ENCODE peak calls at places on chromosomes 4 and X, in nine cellular contexts. One of them, this sample, is unnamed.
A peak's percentile ranks its signal among the peaks of the same experiment; 100 is the strongest.

GRCh38 chr4:183999435-183999834 is 94.3 kb downstream of the STOX2 start:
- DNase-seq in astrocyte of the spinal cord: no peak
- DNase-seq in tibial nerve: no peak
- DNase-seq in AG04450: no peak
- DNase-seq in lower lobe of right lung: no peak
- DNase-seq in cardiac fibroblast: no peak
- DNase-seq in astrocyte of the cerebellum: no peak
- DNase-seq in GM10248: no peak
- DNase-seq in fibroblast of mammary gland: no peak
- DNase-seq in this sample: no peak

GRCh38 chrX:97367149-97367548 is 483.4 kb downstream of the RPA4 start:
- DNase-seq in AG04450: peak; percentile 8
- DNase-seq in GM10248: no peak
- DNase-seq in astrocyte of the cerebellum: no peak
- DNase-seq in tibial nerve: no peak
- DNase-seq in cardiac fibroblast: peak; percentile 42
- DNase-seq in fibroblast of mammary gland: peak; percentile 75
- DNase-seq in astrocyte of the spinal cord: peak; percentile 3
- DNase-seq in lower lobe of right lung: no peak
- DNase-seq in this sample: no peak

GRCh38 chrX:7943600-7944245 is 16.5 kb upstream of the PNPLA4 start:
- DNase-seq in AG04450: no peak
- DNase-seq in GM10248: no peak
- DNase-seq in tibial nerve: no peak
- DNase-seq in fibroblast of mammary gland: peak; percentile 26
- DNase-seq in lower lobe of right lung: no peak
- DNase-seq in cardiac fibroblast: no peak
- DNase-seq in astrocyte of the spinal cord: peak; percentile 22
- DNase-seq in astrocyte of the cerebellum: no peak
- DNase-seq in this sample: no peak

GRCh38 chr4:13476915-13477314 is 7.2 kb downstream of the RAB28 start:
- DNase-seq in tibial nerve: no peak
- DNase-seq in astrocyte of the cerebellum: no peak
- DNase-seq in GM10248: no peak
- DNase-seq in astrocyte of the spinal cord: peak; percentile 67
- DNase-seq in cardiac fibroblast: peak; percentile 64
- DNase-seq in fibroblast of mammary gland: peak; percentile 19
- DNase-seq in lower lobe of right lung: no peak
- DNase-seq in AG04450: peak; percentile 54
- DNase-seq in this sample: no peak

GRCh38 chr4:102387552-102388150 is 42.4 kb upstream of the SLC39A8 start:
- DNase-seq in astrocyte of the spinal cord: no peak
- DNase-seq in lower lobe of right lung: no peak
- DNase-seq in tibial nerve: no peak
- DNase-seq in GM10248: no peak
- DNase-seq in fibroblast of mammary gland: peak; percentile 2
- DNase-seq in cardiac fibroblast: peak; percentile 8
- DNase-seq in AG04450: no peak
- DNase-seq in astrocyte of the cerebellum: no peak
- DNase-seq in this sample: no peak

GRCh38 chr4:13348216-13348615 is 135.9 kb downstream of the RAB28 start:
- DNase-seq in astrocyte of the spinal cord: no peak
- DNase-seq in cardiac fibroblast: no peak
- DNase-seq in fibroblast of mammary gland: no peak
- DNase-seq in AG04450: no peak
- DNase-seq in tibial nerve: no peak
- DNase-seq in astrocyte of the cerebellum: no peak
- DNase-seq in GM10248: no peak
- DNase-seq in lower lobe of right lung: no peak
- DNase-seq in this sample: no peak

GRCh38 chr4:179709961-179710624 is 2267.9 kb upstream of the AGA start:
- DNase-seq in astrocyte of the cerebellum: no peak
- DNase-seq in lower lobe of right lung: no peak
- DNase-seq in GM10248: no peak
- DNase-seq in fibroblast of mammary gland: no peak
- DNase-seq in tibial nerve: no peak
- DNase-seq in cardiac fibroblast: no peak
- DNase-seq in astrocyte of the spinal cord: no peak
- DNase-seq in AG04450: no peak
- DNase-seq in this sample: no peak

GRCh38 chrX:51851507-51852085 is 41.8 kb upstream of the MAGED1 start:
- DNase-seq in GM10248: no peak
- DNase-seq in astrocyte of the cerebellum: no peak
- DNase-seq in astrocyte of the spinal cord: no peak
- DNase-seq in AG04450: no peak
- DNase-seq in lower lobe of right lung: no peak
- DNase-seq in cardiac fibroblast: no peak
- DNase-seq in fibroblast of mammary gland: no peak
- DNase-seq in tibial nerve: no peak
- DNase-seq in this sample: no peak

GRCh38 chrX:94635003-94635402 is 961.0 kb downstream of the FAM133A start:
- DNase-seq in astrocyte of the spinal cord: no peak
- DNase-seq in cardiac fibroblast: no peak
- DNase-seq in astrocyte of the cerebellum: no peak
- DNase-seq in lower lobe of right lung: no peak
- DNase-seq in AG04450: no peak
- DNase-seq in fibroblast of mammary gland: no peak
- DNase-seq in tibial nerve: no peak
- DNase-seq in GM10248: no peak
- DNase-seq in this sample: no peak

GRCh38 chrX:40097101-40097491 is 662 bp downstream of the BCOR start:
- DNase-seq in fibroblast of mammary gland: no peak
- DNase-seq in lower lobe of right lung: no peak
- DNase-seq in tibial nerve: no peak
- DNase-seq in GM10248: no peak
- DNase-seq in astrocyte of the spinal cord: no peak
- DNase-seq in cardiac fibroblast: no peak
- DNase-seq in astrocyte of the cerebellum: no peak
- DNase-seq in AG04450: no peak
- DNase-seq in this sample: no peak

GRCh38 chr4:78477276-78477675 is 74.3 kb upstream of the ANXA3 start:
- DNase-seq in fibroblast of mammary gland: peak; percentile 91
- DNase-seq in tibial nerve: no peak
- DNase-seq in astrocyte of the spinal cord: peak; percentile 39
- DNase-seq in astrocyte of the cerebellum: no peak
- DNase-seq in AG04450: no peak
- DNase-seq in GM10248: no peak
- DNase-seq in cardiac fibroblast: peak; percentile 32
- DNase-seq in lower lobe of right lung: no peak
- DNase-seq in this sample: no peak

GRCh38 chr4:164413743-164414142 is 340.2 kb upstream of the SMIM31 start:
- DNase-seq in fibroblast of mammary gland: no peak
- DNase-seq in AG04450: no peak
- DNase-seq in astrocyte of the spinal cord: no peak
- DNase-seq in astrocyte of the cerebellum: no peak
- DNase-seq in cardiac fibroblast: no peak
- DNase-seq in GM10248: no peak
- DNase-seq in lower lobe of right lung: no peak
- DNase-seq in tibial nerve: no peak
- DNase-seq in this sample: no peak

GRCh38 chr4:136810626-136811025 is 721.7 kb downstream of the PCDH18 start:
- DNase-seq in astrocyte of the spinal cord: peak; percentile 1
- DNase-seq in fibroblast of mammary gland: no peak
- DNase-seq in astrocyte of the cerebellum: no peak
- DNase-seq in tibial nerve: no peak
- DNase-seq in lower lobe of right lung: no peak
- DNase-seq in AG04450: no peak
- DNase-seq in GM10248: no peak
- DNase-seq in cardiac fibroblast: no peak
- DNase-seq in this sample: no peak

GRCh38 chr4:55258152-55258863 is 87.7 kb upstream of the SRD5A3 start:
- DNase-seq in tibial nerve: no peak
- DNase-seq in lower lobe of right lung: no peak
- DNase-seq in fibroblast of mammary gland: peak; percentile 54
- DNase-seq in GM10248: no peak
- DNase-seq in astrocyte of the spinal cord: no peak
- DNase-seq in cardiac fibroblast: peak; percentile 40
- DNase-seq in astrocyte of the cerebellum: no peak
- DNase-seq in AG04450: no peak
- DNase-seq in this sample: no peak

DNA sequence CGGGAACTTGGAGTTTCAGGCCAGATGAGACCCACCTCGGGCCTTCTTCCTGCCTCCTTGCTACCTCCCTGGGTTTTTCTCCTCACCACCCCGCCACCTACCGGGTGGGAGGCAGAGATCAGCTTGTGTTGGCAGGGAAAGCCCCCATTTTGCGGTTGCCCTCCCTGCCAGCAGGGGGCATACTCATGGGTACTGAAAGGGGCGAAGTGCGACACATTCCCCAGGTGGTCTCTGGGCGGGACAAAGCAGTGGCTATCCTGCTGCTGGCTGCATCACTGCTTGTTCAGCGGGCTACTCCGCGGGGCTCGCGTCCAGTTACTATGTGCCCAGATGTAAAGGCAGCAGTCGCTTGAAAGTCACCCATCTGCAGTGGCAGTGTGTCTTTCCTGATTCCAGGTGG is 330.3 kb downstream of the PDHA2 start:
- DNase-seq in tibial nerve: no peak
- DNase-seq in GM10248: peak; percentile 4
- DNase-seq in astrocyte of the spinal cord: no peak
- DNase-seq in lower lobe of right lung: no peak
- DNase-seq in astrocyte of the cerebellum: no peak
- DNase-seq in cardiac fibroblast: no peak
- DNase-seq in AG04450: no peak
- DNase-seq in fibroblast of mammary gland: no peak
- DNase-seq in this sample: no peak
- TF ChIP-seq CTCF in tibial nerve: no peak
- TF ChIP-seq CTCF in GM10248: no peak
- TF ChIP-seq CTCF in astrocyte of the spinal cord: peak; percentile 6
- TF ChIP-seq CTCF in lower lobe of right lung: no peak
- TF ChIP-seq CTCF in astrocyte of the cerebellum: no peak
- TF ChIP-seq CTCF in cardiac fibroblast: no peak
- TF ChIP-seq CTCF in AG04450: no peak
- TF ChIP-seq CTCF in fibroblast of mammary gland: no peak
- TF ChIP-seq CTCF in this sample: no peak

GRCh38 chr4:48008021-48008596 is 8.4 kb downstream of the CNGA1 start:
- DNase-seq in GM10248: no peak
- DNase-seq in astrocyte of the spinal cord: peak; percentile 20
- DNase-seq in astrocyte of the cerebellum: no peak
- DNase-seq in AG04450: no peak
- DNase-seq in tibial nerve: no peak
- DNase-seq in fibroblast of mammary gland: peak; percentile 14
- DNase-seq in lower lobe of right lung: no peak
- DNase-seq in cardiac fibroblast: no peak
- DNase-seq in this sample: no peak
- TF ChIP-seq CTCF in GM10248: no peak
- TF ChIP-seq CTCF in astrocyte of the spinal cord: no peak
- TF ChIP-seq CTCF in astrocyte of the cerebellum: no peak
- TF ChIP-seq CTCF in AG04450: no peak
- TF ChIP-seq CTCF in tibial nerve: no peak
- TF ChIP-seq CTCF in fibroblast of mammary gland: no peak
- TF ChIP-seq CTCF in lower lobe of right lung: no peak
- TF ChIP-seq CTCF in cardiac fibroblast: no peak
- TF ChIP-seq CTCF in this sample: no peak

GRCh38 chrX:22383988-22384387 is 111.3 kb downstream of the CBLL2 start:
- DNase-seq in cardiac fibroblast: no peak
- DNase-seq in astrocyte of the cerebellum: no peak
- DNase-seq in tibial nerve: no peak
- DNase-seq in fibroblast of mammary gland: no peak
- DNase-seq in lower lobe of right lung: no peak
- DNase-seq in GM10248: no peak
- DNase-seq in astrocyte of the spinal cord: no peak
- DNase-seq in AG04450: no peak
- DNase-seq in this sample: no peak
- TF ChIP-seq CTCF in cardiac fibroblast: no peak
- TF ChIP-seq CTCF in astrocyte of the cerebellum: no peak
- TF ChIP-seq CTCF in tibial nerve: no peak
- TF ChIP-seq CTCF in fibroblast of mammary gland: no peak
- TF ChIP-seq CTCF in lower lobe of right lung: no peak
- TF ChIP-seq CTCF in GM10248: no peak
- TF ChIP-seq CTCF in astrocyte of the spinal cord: peak; percentile 10
- TF ChIP-seq CTCF in AG04450: no peak
- TF ChIP-seq CTCF in this sample: no peak

GRCh38 chr4:111991797-111992196 is 153.5 kb upstream of the FAM241A start:
- DNase-seq in cardiac fibroblast: peak; percentile 35
- DNase-seq in fibroblast of mammary gland: peak; percentile 92
- DNase-seq in lower lobe of right lung: no peak
- DNase-seq in astrocyte of the cerebellum: no peak
- DNase-seq in AG04450: peak; percentile 3
- DNase-seq in astrocyte of the spinal cord: peak; percentile 35
- DNase-seq in tibial nerve: no peak
- DNase-seq in GM10248: no peak
- DNase-seq in this sample: no peak
- TF ChIP-seq CTCF in cardiac fibroblast: no peak
- TF ChIP-seq CTCF in fibroblast of mammary gland: no peak
- TF ChIP-seq CTCF in lower lobe of right lung: no peak
- TF ChIP-seq CTCF in astrocyte of the cerebellum: no peak
- TF ChIP-seq CTCF in AG04450: no peak
- TF ChIP-seq CTCF in astrocyte of the spinal cord: no peak
- TF ChIP-seq CTCF in tibial nerve: no peak
- TF ChIP-seq CTCF in GM10248: no peak
- TF ChIP-seq CTCF in this sample: no peak

DNA sequence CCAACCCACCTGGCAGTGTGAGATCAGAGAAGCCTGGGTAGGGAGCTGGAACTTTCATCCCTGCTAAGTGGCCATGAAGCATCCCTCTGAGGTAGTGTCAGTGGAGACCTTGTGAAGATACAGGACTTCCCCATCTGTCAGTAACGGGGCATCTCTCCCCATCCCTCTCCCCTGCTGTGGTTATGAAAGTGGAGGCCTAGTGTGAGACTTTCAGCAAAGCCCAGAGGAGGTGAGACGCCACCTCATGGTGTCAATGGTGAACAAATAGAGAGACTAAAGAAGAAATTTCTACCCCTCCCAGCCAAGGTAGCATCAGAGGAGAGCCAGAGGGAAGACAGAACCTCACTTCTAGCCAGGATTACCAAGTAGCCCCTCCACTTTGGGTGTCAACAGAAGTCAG is 150.2 kb downstream of the VEGFC start:
- DNase-seq in GM10248: peak; percentile 10
- DNase-seq in lower lobe of right lung: no peak
- DNase-seq in astrocyte of the cerebellum: no peak
- DNase-seq in AG04450: no peak
- DNase-seq in astrocyte of the spinal cord: no peak
- DNase-seq in tibial nerve: no peak
- DNase-seq in cardiac fibroblast: no peak
- DNase-seq in fibroblast of mammary gland: no peak
- DNase-seq in this sample: no peak
- TF ChIP-seq CTCF in GM10248: no peak
- TF ChIP-seq CTCF in lower lobe of right lung: no peak
- TF ChIP-seq CTCF in astrocyte of the cerebellum: no peak
- TF ChIP-seq CTCF in AG04450: no peak
- TF ChIP-seq CTCF in astrocyte of the spinal cord: no peak
- TF ChIP-seq CTCF in tibial nerve: no peak
- TF ChIP-seq CTCF in cardiac fibroblast: no peak
- TF ChIP-seq CTCF in fibroblast of mammary gland: no peak
- TF ChIP-seq CTCF in this sample: no peak

DNA sequence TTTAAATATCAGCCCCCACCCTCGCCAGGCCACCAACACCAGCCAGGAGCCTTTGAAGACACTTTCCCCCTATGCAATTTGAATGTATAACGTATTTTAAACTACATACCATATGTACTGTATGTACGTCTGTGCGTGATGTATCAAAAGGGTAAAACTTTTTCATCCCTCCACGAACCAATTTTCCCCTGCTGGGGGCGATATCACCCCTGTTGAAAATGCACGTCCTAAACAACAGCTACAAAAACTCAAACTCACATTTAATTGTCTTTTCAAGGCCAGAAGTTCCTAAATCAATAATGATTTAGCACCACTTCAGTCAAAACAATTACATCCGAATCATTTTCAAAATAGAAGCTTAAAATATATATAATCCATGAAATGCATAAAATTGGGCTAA is 1.4 kb downstream of the VEGFD start:
- DNase-seq in AG04450: no peak
- DNase-seq in lower lobe of right lung: no peak
- DNase-seq in tibial nerve: no peak
- DNase-seq in astrocyte of the cerebellum: no peak
- DNase-seq in astrocyte of the spinal cord: no peak
- DNase-seq in GM10248: no peak
- DNase-seq in fibroblast of mammary gland: no peak
- DNase-seq in cardiac fibroblast: no peak
- DNase-seq in this sample: no peak
- TF ChIP-seq CTCF in AG04450: peak; percentile 9
- TF ChIP-seq CTCF in lower lobe of right lung: no peak
- TF ChIP-seq CTCF in tibial nerve: no peak
- TF ChIP-seq CTCF in astrocyte of the cerebellum: no peak
- TF ChIP-seq CTCF in astrocyte of the spinal cord: no peak
- TF ChIP-seq CTCF in GM10248: no peak
- TF ChIP-seq CTCF in fibroblast of mammary gland: peak; percentile 20
- TF ChIP-seq CTCF in cardiac fibroblast: no peak
- TF ChIP-seq CTCF in this sample: no peak